ENCODE peak calls at places on chromosome 14, in six cellular contexts. Y is Panc1, V is WERI-Rb-1, M is mesenteric fat pad, H is left cardiac atrium, U is choroid plexus epithelial cell. T is an unnamed sample.

GRCh38 chr14:88168498-88169165 is 154.4 kb downstream of the KCNK10 start:
- DNase-seq in Y (peak; percentile 20), V (peak; percentile 50), M (no peak), H (no peak), U (peak; percentile 45), T (no peak)

GRCh38 chr14:31937730-31938346 is 139.3 kb upstream of the ARHGAP5 start:
- DNase-seq in Y (peak; percentile 89), V (no peak), M (no peak), H (peak; percentile 69), U (peak; percentile 69), T (no peak)

GRCh38 chr14:56120091-56120632 is 2.0 kb downstream of the PELI2 start:
- DNase-seq in Y (no peak), V (peak; percentile 29), M (no peak), H (no peak), U (peak; percentile 26), T (no peak)

GRCh38 chr14:69980457-69981414 is 101.5 kb downstream of the SMOC1 start:
- DNase-seq in Y (no peak), V (no peak), M (no peak), H (no peak), U (no peak), T (no peak)

GRCh38 chr14:103316723-103317122 is 17.3 kb upstream of the EIF5 start:
- DNase-seq in Y (no peak), V (no peak), M (peak; percentile 82), H (no peak), U (no peak), T (no peak)

GRCh38 chr14:73973497-73973896 is 23.4 kb downstream of the COQ6 start:
- DNase-seq in Y (no peak), V (no peak), M (no peak), H (no peak), U (no peak), T (no peak)

GRCh38 chr14:96362071-96362964 is 823 bp downstream of the ATG2B start:
- DNase-seq in Y (peak; percentile 56), V (no peak), M (no peak), H (peak; percentile 36), U (peak; percentile 66), T (no peak)

GRCh38 chr14:23160924-23161522 is 22.4 kb downstream of the SLC7A8 start:
- DNase-seq in Y (no peak), V (no peak), M (no peak), H (peak; percentile 40), U (peak; percentile 94), T (peak; percentile 37)

GRCh38 chr14:59772252-59772651 is 98.3 kb downstream of the RTN1 start:
- DNase-seq in Y (no peak), V (no peak), M (no peak), H (no peak), U (peak; percentile 43), T (no peak)

GRCh38 chr14:23725980-23726746 is 90.0 kb downstream of the DHRS2 start:
- DNase-seq in Y (no peak), V (no peak), M (no peak), H (no peak), U (no peak), T (no peak)

GRCh38 chr14:38716871-38717270 is 386.2 kb downstream of the SEC23A start:
- DNase-seq in Y (no peak), V (no peak), M (no peak), H (no peak), U (no peak), T (no peak)

GRCh38 chr14:50792634-50793068 is 38.3 kb downstream of the NIN start:
- DNase-seq in Y (no peak), V (no peak), M (no peak), H (no peak), U (no peak), T (peak; percentile 35)

GRCh38 chr14:49566714-49567113 is 19.5 kb downstream of the RPS29 start:
- DNase-seq in Y (no peak), V (no peak), M (no peak), H (no peak), U (no peak), T (no peak)

GRCh38 chr14:93939304-93940229 is 12.4 kb downstream of the FAM181A start:
- DNase-seq in Y (no peak), V (peak; percentile 88), M (no peak), H (peak; percentile 78), U (peak; percentile 74), T (peak; percentile 89)

GRCh38 chr14:84894254-84894653 is 635.7 kb upstream of the FLRT2 start:
- DNase-seq in Y (no peak), V (no peak), M (no peak), H (no peak), U (no peak), T (no peak)

GRCh38 chr14:105067140-105067968 is 2.1 kb upstream of the GPR132 start:
- DNase-seq in Y (no peak), V (no peak), M (no peak), H (peak; percentile 21), U (peak; percentile 42), T (no peak)

GRCh38 chr14:85444685-85445084 is 85.3 kb upstream of the FLRT2 start:
- DNase-seq in Y (no peak), V (no peak), M (no peak), H (no peak), U (peak; percentile 60), T (no peak)

GRCh38 chr14:55699131-55700057 is 119.4 kb downstream of the KTN1 start:
- DNase-seq in Y (no peak), V (no peak), M (no peak), H (no peak), U (no peak), T (no peak)

T was measured in left ventricle myocardium superior.